ENCODE peak calls at places on chromosomes 6 and 20, in five cellular contexts. Y is body of pancreas, O is astrocyte of the spinal cord, L is WTC11, R is endothelial cell. T is an unnamed sample.

GRCh38 chr20:53364617-53365016 is 229.0 kb downstream of the ZNF217 start:
- DNase-seq in Y (no peak), O (no peak), L (no peak), R (no peak), T (no peak)

GRCh38 chr6:153031335-153031955 is 28.9 kb upstream of the MTRF1L start:
- DNase-seq in Y (no peak), O (peak; percentile 17), L (no peak), R (no peak), T (no peak)

GRCh38 chr6:158757753-158758090 is 61.4 kb downstream of the EZR start:
- DNase-seq in Y (no peak), O (no peak), L (no peak), R (no peak), T (no peak)

GRCh38 chr20:50126662-50127061 is 13.7 kb upstream of the UBE2V1 start:
- DNase-seq in Y (peak; percentile 89), O (no peak), L (no peak), R (no peak), T (no peak)

GRCh38 chr6:14305629-14306028 is 188.1 kb downstream of the CD83 start:
- DNase-seq in Y (no peak), O (no peak), L (no peak), R (no peak), T (no peak)

GRCh38 chr6:37745748-37746147 is 48.1 kb upstream of the MDGA1 start:
- DNase-seq in Y (no peak), O (no peak), L (no peak), R (no peak), T (no peak)

GRCh38 chr20:2865630-2866029 is 7.7 kb upstream of the PTPRA start:
- DNase-seq in Y (no peak), O (no peak), L (peak; percentile 42), R (no peak), T (no peak)

GRCh38 chr6:131749023-131749422 is 38.2 kb upstream of the CTAGE9 start:
- DNase-seq in Y (no peak), O (no peak), L (no peak), R (no peak), T (no peak)

GRCh38 chr20:63134201-63134612 is 81.7 kb downstream of the YTHDF1 start:
- DNase-seq in Y (peak; percentile 2), O (no peak), L (peak; percentile 57), R (no peak), T (no peak)

GRCh38 chr20:17835941-17836861 is 132.4 kb downstream of the SNX5 start:
- DNase-seq in Y (peak; percentile 45), O (peak; percentile 89), L (no peak), R (no peak), T (no peak)

GRCh38 chr6:14818422-14818884 is 427.4 kb upstream of the JARID2 start:
- DNase-seq in Y (peak; percentile 45), O (no peak), L (no peak), R (no peak), T (no peak)

GRCh38 chr6:74166849-74167248 is 470.8 kb downstream of the CD109 start:
- DNase-seq in Y (no peak), O (no peak), L (no peak), R (no peak), T (no peak)

GRCh38 chr20:32898721-32899120 is 40.0 kb downstream of the EFCAB8 start:
- DNase-seq in Y (no peak), O (no peak), L (no peak), R (no peak), T (no peak)

GRCh38 chr6:90374201-90374600 is 77.6 kb upstream of the BACH2 start:
- DNase-seq in Y (no peak), O (no peak), L (no peak), R (no peak), T (no peak)

GRCh38 chr6:1386310-1386709 is 3.1 kb upstream of the FOXF2 start:
- DNase-seq in Y (no peak), O (no peak), L (no peak), R (no peak), T (no peak)

GRCh38 chr6:6747371-6747770 is 158.9 kb downstream of the LY86 start:
- DNase-seq in Y (no peak), O (no peak), L (no peak), R (no peak), T (no peak)

GRCh38 chr6:154535146-154535545 is 24.7 kb upstream of the CNKSR3 start:
- DNase-seq in Y (no peak), O (no peak), L (no peak), R (no peak), T (no peak)

GRCh38 chr6:159943965-159944598 is 24.8 kb upstream of the IGF2R start:
- DNase-seq in Y (no peak), O (no peak), L (no peak), R (no peak), T (no peak)

GRCh38 chr6:90149280-90149679 is 147.4 kb downstream of the BACH2 start:
- DNase-seq in Y (no peak), O (no peak), L (no peak), R (no peak), T (no peak)

GRCh38 chr6:38806271-38806670 is 91.2 kb downstream of the DNAH8 start:
- DNase-seq in Y (no peak), O (no peak), L (no peak), R (no peak), T (no peak)

GRCh38 chr20:32484221-32485125 is 100.7 kb downstream of the NOL4L start:
- DNase-seq in Y (peak; percentile 59), O (no peak), L (peak; percentile 57), R (peak; percentile 65), T (peak; percentile 72)

GRCh38 chr20:52529856-52530255 is 338.3 kb upstream of the ZFP64 start:
- DNase-seq in Y (no peak), O (no peak), L (no peak), R (no peak), T (no peak)

GRCh38 chr20:51321343-51322163 is 221.0 kb downstream of the NFATC2 start:
- DNase-seq in Y (no peak), O (no peak), L (no peak), R (no peak), T (no peak)

GRCh38 chr6:157259443-157259842 is 63.9 kb downstream of the TMEM242 start:
- DNase-seq in Y (no peak), O (no peak), L (no peak), R (no peak), T (no peak)

GRCh38 chr20:45383131-45383530 is 5.0 kb upstream of the TP53TG5 start:
- DNase-seq in Y (no peak), O (peak; percentile 16), L (no peak), R (no peak), T (no peak)

GRCh38 chr20:49768204-49769124 is 44.2 kb upstream of the SLC9A8 start:
- DNase-seq in Y (peak; percentile 63), O (peak; percentile 93), L (peak; percentile 34), R (no peak), T (no peak)

GRCh38 chr6:142440603-142441293 is 138.9 kb downstream of the ADGRG6 start:
- DNase-seq in Y (no peak), O (no peak), L (no peak), R (no peak), T (no peak)

GRCh38 chr6:148329568-148330299 is 12.9 kb upstream of the SASH1 start:
- DNase-seq in Y (no peak), O (peak; percentile 49), L (no peak), R (no peak), T (no peak)

GRCh38 chr6:155183095-155183494 is 80.7 kb upstream of the CLDN20 start:
- DNase-seq in Y (no peak), O (no peak), L (no peak), R (no peak), T (peak; percentile 22)

GRCh38 chr20:32227744-32228688 is 20.3 kb downstream of the POFUT1 start:
- DNase-seq in Y (peak; percentile 66), O (no peak), L (no peak), R (no peak), T (no peak)

GRCh38 chr6:129663531-129663930 is 46.4 kb downstream of the ARHGAP18 start:
- DNase-seq in Y (no peak), O (no peak), L (no peak), R (no peak), T (no peak)

GRCh38 chr20:44028868-44029847 is 114.5 kb downstream of the TOX2 start:
- DNase-seq in Y (no peak), O (no peak), L (no peak), R (no peak), T (no peak)

GRCh38 chr6:19692506-19693298 is 144.5 kb upstream of the ID4 start:
- DNase-seq in Y (no peak), O (no peak), L (no peak), R (no peak), T (no peak)

GRCh38 chr6:111107589-111107988 is 20.3 kb downstream of the SLC16A10 start:
- DNase-seq in Y (no peak), O (no peak), L (no peak), R (no peak), T (no peak)
- TF ChIP-seq CTCF in Y (no peak), O (no peak), L (no peak), R (no peak), T (no peak)

DNA sequence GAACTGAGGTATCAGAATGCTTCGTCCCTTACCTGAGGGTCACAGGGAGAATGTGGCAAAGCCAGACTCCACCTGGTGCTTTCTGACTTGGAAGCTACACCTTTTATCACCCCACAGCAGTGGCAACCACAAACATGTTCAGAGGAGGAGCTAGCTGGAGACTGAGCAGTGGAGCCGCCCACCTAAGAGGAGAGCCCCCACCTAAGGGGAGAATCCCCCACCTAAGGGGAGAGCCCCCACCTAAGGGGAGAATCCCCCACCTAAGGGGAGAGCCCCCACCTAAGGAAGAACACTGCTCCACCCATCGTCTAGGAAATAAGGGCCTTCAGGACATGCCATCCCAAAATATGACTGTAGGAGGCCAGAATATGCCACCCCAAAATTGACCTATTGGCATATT is 4.0 kb downstream of the SLC52A3 start:
- DNase-seq in Y (no peak), O (no peak), L (no peak), R (no peak), T (no peak)
- TF ChIP-seq CTCF in Y (no peak), O (no peak), L (no peak), R (no peak), T (no peak)

GRCh38 chr20:14332796-14333345 is 4.5 kb downstream of the FLRT3 start:
- DNase-seq in Y (no peak), O (no peak), L (no peak), R (no peak), T (no peak)

GRCh38 chr20:14333734-14334133 is 3.7 kb downstream of the FLRT3 start:
- DNase-seq in Y (no peak), O (no peak), L (no peak), R (no peak), T (no peak)

GRCh38 chr20:14336667-14337066 is 745 bp downstream of the FLRT3 start:
- DNase-seq in Y (peak; percentile 7), O (no peak), L (no peak), R (no peak), T (no peak)

GRCh38 chr20:14335122-14335521 is 2.3 kb downstream of the FLRT3 start:
- DNase-seq in Y (no peak), O (no peak), L (no peak), R (no peak), T (no peak)

GRCh38 chr20:14334306-14334930 is 3.0 kb downstream of the FLRT3 start:
- DNase-seq in Y (peak; percentile 54), O (peak; percentile 67), L (peak; percentile 20), R (peak; percentile 30), T (peak; percentile 42)
- TF ChIP-seq CTCF in Y (peak; percentile 6), O (peak; percentile 44), L (no peak), R (peak; percentile 42), T (peak; percentile 79)

DNA sequence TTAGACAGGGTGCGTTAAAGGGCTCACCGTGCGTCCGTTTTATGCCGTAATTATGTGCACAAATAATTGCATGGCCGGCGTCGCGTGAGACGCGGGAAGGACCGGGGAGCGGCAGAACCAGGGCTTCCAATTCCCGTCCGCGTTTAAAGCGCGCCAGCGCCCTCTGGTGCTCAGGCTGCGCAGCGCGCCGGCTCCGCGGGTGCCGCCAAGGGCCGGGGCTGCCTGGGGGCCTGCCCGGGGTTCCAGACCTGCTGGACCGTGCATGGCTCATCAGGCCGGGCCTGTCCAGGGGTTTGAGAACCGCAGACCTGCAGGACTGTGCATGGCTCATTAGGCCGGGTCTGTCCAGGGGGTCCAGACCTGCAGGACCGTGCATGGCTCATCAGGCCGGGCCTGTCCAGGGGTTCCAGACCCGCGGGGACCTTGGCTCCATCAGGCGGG is 369.0 kb downstream of the THBS2 start:
- DNase-seq in Y (peak; percentile 72), O (peak; percentile 29), L (peak; percentile 87), R (peak; percentile 96), T (peak; percentile 86)
- TF ChIP-seq CTCF in Y (peak; percentile 92), O (peak; percentile 73), L (peak; percentile 83), R (peak; percentile 91), T (peak; percentile 94)